ENCODE peak calls at places on chromosomes 13 and 19, in seven cellular contexts. M, I, Z, S, D, F and X are unnamed samples.

GRCh38 chr19:46407891-46408426 is 5.4 kb downstream of the CCDC8 start:
- DNase-seq in M (no peak), F (no peak), Z (no peak), S (no peak), I (no peak), D (no peak), X (no peak)

GRCh38 chr19:31348416-31349159 is 648 bp downstream of the TSHZ3 start:
- DNase-seq in M (no peak), I (peak; percentile 55), D (no peak), F (no peak), Z (no peak), S (no peak), X (no peak)

GRCh38 chr13:23960566-23961156 is 63.4 kb upstream of the C1QTNF9B start:
- DNase-seq in M (no peak), Z (no peak), I (no peak), S (peak; percentile 26), D (no peak), F (no peak), X (peak; percentile 34)

GRCh38 chr19:8360196-8360595 is 3.8 kb upstream of the ANGPTL4 start:
- DNase-seq in Z (no peak), D (peak; percentile 41), I (no peak), S (no peak), F (no peak), M (no peak), X (no peak)

GRCh38 chr19:38251564-38252051 is 4.6 kb downstream of the PPP1R14A start:
- DNase-seq in D (no peak), F (no peak), I (no peak), S (no peak), Z (no peak), M (no peak), X (no peak)

GRCh38 chr19:58044886-58045285 is 11.1 kb downstream of the ZSCAN1 start:
- DNase-seq in I (no peak), F (no peak), M (no peak), D (no peak), Z (no peak), S (no peak), X (no peak)

GRCh38 chr13:20924758-20925394 is 22.3 kb upstream of the XPO4 start:
- DNase-seq in M (peak; percentile 38), D (peak; percentile 75), S (peak; percentile 52), F (peak; percentile 75), I (peak; percentile 94), Z (peak; percentile 24), X (peak; percentile 33)

GRCh38 chr19:3857449-3858003 is 11.3 kb downstream of the ZFR2 start:
- DNase-seq in I (no peak), Z (no peak), S (no peak), F (no peak), D (peak; percentile 77), M (no peak), X (no peak)

GRCh38 chr19:33720691-33721682 is 75.7 kb upstream of the KCTD15 start:
- DNase-seq in F (no peak), S (no peak), D (peak; percentile 42), I (no peak), M (no peak), Z (no peak), X (no peak)

GRCh38 chr19:5078666-5079409 is 109.9 kb downstream of the KDM4B start:
- DNase-seq in S (no peak), Z (no peak), F (no peak), M (no peak), I (no peak), D (no peak), X (no peak)

GRCh38 chr19:48415395-48415794 is 21.9 kb downstream of the GRIN2D start:
- DNase-seq in I (peak; percentile 69), D (peak; percentile 85), Z (no peak), M (peak; percentile 39), F (peak; percentile 73), S (no peak), X (peak; percentile 47)

GRCh38 chr19:1884291-1884718 is 991 bp downstream of the ABHD17A start:
- DNase-seq in I (no peak), Z (no peak), D (no peak), M (no peak), F (no peak), S (no peak), X (no peak)

GRCh38 chr13:23279321-23279720 is 98.5 kb downstream of the SGCG start:
- DNase-seq in Z (no peak), D (no peak), M (no peak), I (no peak), F (no peak), S (no peak), X (no peak)

GRCh38 chr13:30690282-30691188 is 44.8 kb upstream of the ALOX5AP start:
- DNase-seq in M (no peak), S (no peak), Z (peak; percentile 27), D (peak; percentile 86), F (peak; percentile 77), I (peak; percentile 43), X (peak; percentile 66)

GRCh38 chr19:53877361-53877766 is 4.6 kb upstream of the PRKCG start:
- DNase-seq in D (no peak), M (no peak), S (no peak), Z (no peak), I (no peak), F (no peak), X (no peak)

GRCh38 chr13:70407486-70407885 is 299.2 kb upstream of the KLHL1 start:
- DNase-seq in D (no peak), M (no peak), Z (no peak), F (no peak), I (no peak), S (no peak), X (no peak)

GRCh38 chr19:50555447-50556235 is 12.6 kb downstream of the LRRC4B start:
- DNase-seq in I (no peak), M (no peak), S (no peak), Z (no peak), F (no peak), D (no peak), X (no peak)

GRCh38 chr13:66888698-66889097 is 341.4 kb downstream of the PCDH9 start:
- DNase-seq in S (no peak), F (no peak), I (no peak), M (no peak), Z (no peak), D (no peak), X (no peak)

GRCh38 chr13:51666316-51666715 is 82.1 kb downstream of the WDFY2 start:
- DNase-seq in S (no peak), I (no peak), F (no peak), M (no peak), D (no peak), Z (no peak), X (no peak)

GRCh38 chr19:55099557-55100506 is 17.6 kb downstream of the PPP1R12C start:
- DNase-seq in D (no peak), I (no peak), S (no peak), Z (no peak), F (no peak), M (no peak), X (no peak)

GRCh38 chr13:44932171-44932849 is 57.0 kb downstream of the NUFIP1 start:
- DNase-seq in Z (no peak), D (no peak), S (no peak), I (no peak), F (no peak), M (no peak), X (peak; percentile 63)

GRCh38 chr19:17721821-17722220 is 2.5 kb downstream of the MAP1S start:
- DNase-seq in I (no peak), S (peak; percentile 91), F (peak; percentile 29), D (no peak), M (no peak), Z (no peak), X (no peak)

GRCh38 chr19:17848598-17849292 is 963 bp upstream of the JAK3 start:
- DNase-seq in I (no peak), D (no peak), S (no peak), M (no peak), F (no peak), Z (no peak), X (no peak)

GRCh38 chr13:111025310-111025709 is 89.8 kb upstream of the ARHGEF7 start:
- DNase-seq in D (no peak), S (no peak), F (no peak), Z (no peak), I (no peak), M (no peak), X (no peak)

GRCh38 chr13:78758549-78758948 is 99.6 kb upstream of the OBI1 start:
- DNase-seq in M (no peak), D (no peak), I (no peak), Z (no peak), F (no peak), S (no peak), X (no peak)